ENCODE peak calls at places on chromosomes 4 and X, in seven cellular contexts. A is NCI-H460; P is mammary epithelial cell; D is T follicular helper cell; J is CD8-positive, alpha-beta memory T cell; H is H54; M is AG20443. O is an unnamed sample.

GRCh38 chr4:48250980-48251379 is 18.7 kb downstream of the TEC start:
- DNase-seq in A (no peak), P (no peak), D (no peak), J (no peak), H (no peak), M (no peak), O (no peak)

GRCh38 chrX:46376246-46376885 is 168.9 kb downstream of the ZNF674 start:
- DNase-seq in A (peak; percentile 41), P (peak; percentile 61), D (no peak), J (no peak), H (peak; percentile 1), M (peak; percentile 63), O (no peak)

GRCh38 chr4:152972821-152973613 is 36.9 kb downstream of the FHDC1 start:
- DNase-seq in A (no peak), P (peak; percentile 82), D (no peak), J (no peak), H (peak; percentile 59), M (peak; percentile 88), O (no peak)

GRCh38 chr4:38278255-38278654 is 318.1 kb downstream of the PTTG2 start:
- DNase-seq in A (no peak), P (no peak), D (no peak), J (no peak), H (no peak), M (no peak), O (no peak)

GRCh38 chrX:37652053-37652452 is 33.5 kb upstream of the XK start:
- DNase-seq in A (no peak), P (peak; percentile 20), D (no peak), J (no peak), H (no peak), M (no peak), O (no peak)

GRCh38 chrX:40150503-40150902 is 52.7 kb upstream of the BCOR start:
- DNase-seq in A (no peak), P (no peak), D (no peak), J (no peak), H (no peak), M (no peak), O (no peak)

GRCh38 chrX:67607436-67607835 is 63.6 kb downstream of the AR start:
- DNase-seq in A (no peak), P (no peak), D (no peak), J (no peak), H (no peak), M (no peak), O (no peak)

GRCh38 chrX:63186137-63186536 is 165.0 kb downstream of the SPIN4 start:
- DNase-seq in A (no peak), P (no peak), D (no peak), J (no peak), H (no peak), M (no peak), O (no peak)

GRCh38 chrX:7021991-7022390 is 125.5 kb upstream of the STS start:
- DNase-seq in A (no peak), P (no peak), D (no peak), J (no peak), H (no peak), M (no peak), O (no peak)

GRCh38 chr4:26074672-26075071 is 160.7 kb downstream of the SMIM20 start:
- DNase-seq in A (no peak), P (no peak), D (no peak), J (no peak), H (no peak), M (no peak), O (peak; percentile 57)

GRCh38 chr4:26163425-26164362 is 157.1 kb upstream of the RBPJ start:
- DNase-seq in A (no peak), P (no peak), D (no peak), J (no peak), H (no peak), M (no peak), O (no peak)

GRCh38 chrX:8084023-8084422 is 87.0 kb downstream of the VCX2 start:
- DNase-seq in A (no peak), P (peak; percentile 19), D (no peak), J (no peak), H (no peak), M (no peak), O (no peak)

GRCh38 chrX:70998402-70999027 is 67.6 kb upstream of the SLC7A3 start:
- DNase-seq in A (peak; percentile 19), P (peak; percentile 84), D (no peak), J (no peak), H (no peak), M (peak; percentile 8), O (peak; percentile 6)

GRCh38 chrX:69615323-69615722 is 590 bp upstream of the EDA start:
- DNase-seq in A (no peak), P (no peak), D (no peak), J (no peak), H (no peak), M (no peak), O (no peak)

GRCh38 chr4:130542953-130543352 is 1447.0 kb downstream of the C4orf33 start:
- DNase-seq in A (no peak), P (no peak), D (no peak), J (no peak), H (no peak), M (no peak), O (no peak)

GRCh38 chrX:4243759-4244158 is 530.3 kb upstream of the PRKX start:
- DNase-seq in A (no peak), P (no peak), D (no peak), J (no peak), H (no peak), M (no peak), O (no peak)

GRCh38 chrX:151153086-151153485 is 23.3 kb upstream of the GPR50 start:
- DNase-seq in A (peak; percentile 30), P (peak; percentile 55), D (no peak), J (no peak), H (peak; percentile 50), M (peak; percentile 13), O (no peak)

GRCh38 chr4:6608758-6609414 is 31.6 kb upstream of the MRFAP1 start:
- DNase-seq in A (no peak), P (no peak), D (no peak), J (no peak), H (no peak), M (no peak), O (no peak)

GRCh38 chr4:151685303-151685702 is 75.5 kb downstream of the GATB start:
- DNase-seq in A (no peak), P (no peak), D (no peak), J (no peak), H (no peak), M (no peak), O (no peak)

GRCh38 chr4:99723555-99724450 is 66.2 kb upstream of the C4orf54 start:
- DNase-seq in A (peak; percentile 80), P (peak; percentile 90), D (no peak), J (no peak), H (peak; percentile 21), M (peak; percentile 34), O (no peak)

GRCh38 chr4:130576218-130576617 is 1480.3 kb downstream of the C4orf33 start:
- DNase-seq in A (no peak), P (no peak), D (no peak), J (no peak), H (no peak), M (no peak), O (no peak)

GRCh38 chr4:86449746-86450145 is 89.9 kb upstream of the MAPK10 start:
- DNase-seq in A (no peak), P (no peak), D (no peak), J (no peak), H (no peak), M (no peak), O (no peak)

GRCh38 chr4:6845574-6845973 is 63.0 kb downstream of the KIAA0232 start:
- DNase-seq in A (no peak), P (no peak), D (no peak), J (no peak), H (no peak), M (no peak), O (no peak)

GRCh38 chrX:51803833-51804232 is 60.6 kb downstream of the GSPT2 start:
- DNase-seq in A (no peak), P (no peak), D (no peak), J (no peak), H (no peak), M (no peak), O (no peak)

GRCh38 chr4:145153181-145153903 is 27.0 kb downstream of the OTUD4 start:
- DNase-seq in A (no peak), P (no peak), D (no peak), J (no peak), H (no peak), M (no peak), O (no peak)

GRCh38 chr4:81214518-81215218 is 354 bp downstream of the PRKG2 start:
- DNase-seq in A (no peak), P (peak; percentile 41), D (no peak), J (no peak), H (no peak), M (peak; percentile 64), O (no peak)

GRCh38 chrX:25597561-25597960 is 540.6 kb upstream of the MAGEB18 start:
- DNase-seq in A (no peak), P (no peak), D (no peak), J (no peak), H (no peak), M (no peak), O (no peak)

GRCh38 chrX:35841872-35842271 is 43.7 kb downstream of the MAGEB16 start:
- DNase-seq in A (no peak), P (no peak), D (no peak), J (no peak), H (no peak), M (no peak), O (no peak)

GRCh38 chr4:166903408-166903807 is 330.9 kb downstream of the SPOCK3 start:
- DNase-seq in A (no peak), P (no peak), D (no peak), J (no peak), H (no peak), M (no peak), O (no peak)

GRCh38 chr4:110532901-110533589 is 57.1 kb downstream of the ENPEP start:
- DNase-seq in A (no peak), P (no peak), D (no peak), J (no peak), H (no peak), M (peak; percentile 11), O (no peak)